ENCODE peak calls at places on chromosome 13, in four cellular contexts. K is H9, R is mesendoderm, O is IMR-90. J is an unnamed sample.

GRCh38 chr13:34076943-34077703 is 259.2 kb downstream of the RFC3 start:
- DNase-seq in K (no peak), R (peak), O (peak), J (no peak)

GRCh38 chr13:110173247-110173818 is 133.6 kb downstream of the COL4A1 start:
- DNase-seq in K (no peak), R (peak), O (peak), J (no peak)

GRCh38 chr13:31697290-31697689 is 42.0 kb upstream of the RXFP2 start:
- DNase-seq in K (no peak), R (peak), O (no peak), J (no peak)

GRCh38 chr13:112210401-112210800 is 143.5 kb downstream of the SOX1 start:
- DNase-seq in K (no peak), R (peak), O (no peak), J (no peak)

GRCh38 chr13:99432637-99433542 is 68.4 kb upstream of the TM9SF2 start:
- DNase-seq in K (peak), R (peak), O (peak), J (peak)

GRCh38 chr13:101892296-101892695 is 439.8 kb downstream of the ITGBL1 start:
- DNase-seq in K (no peak), R (no peak), O (no peak), J (no peak)

GRCh38 chr13:65940720-65941119 is 1289.4 kb downstream of the PCDH9 start:
- DNase-seq in K (no peak), R (no peak), O (no peak), J (no peak)

GRCh38 chr13:44679602-44680001 is 103.5 kb upstream of the TSC22D1 start:
- DNase-seq in K (no peak), R (no peak), O (peak), J (no peak)

GRCh38 chr13:94702181-94703041 is 9.9 kb downstream of the SOX21 start:
- DNase-seq in K (no peak), R (no peak), O (no peak), J (peak)

GRCh38 chr13:34357435-34358232 is 539.7 kb downstream of the RFC3 start:
- DNase-seq in K (peak), R (peak), O (peak), J (no peak)

GRCh38 chr13:76991796-76992547 is at the start of gene CLN5:
- DNase-seq in K (peak), R (peak), O (peak), J (peak)

GRCh38 chr13:23427342-23428182 is 5.9 kb downstream of the SACS start:
- DNase-seq in K (no peak), R (no peak), O (peak), J (peak)

GRCh38 chr13:49641810-49642291 is 13.5 kb downstream of the ARL11 start:
- DNase-seq in K (no peak), R (peak), O (peak), J (no peak)

GRCh38 chr13:57740719-57741118 is 109.2 kb downstream of the PCDH17 start:
- DNase-seq in K (no peak), R (no peak), O (no peak), J (no peak)

GRCh38 chr13:108220042-108220441 is 1.9 kb downstream of the ABHD13 start:
- DNase-seq in K (no peak), R (peak), O (no peak), J (no peak)

GRCh38 chr13:88919970-88920628 is 1248.9 kb downstream of the SLITRK5 start:
- DNase-seq in K (no peak), R (no peak), O (no peak), J (no peak)

GRCh38 chr13:20482275-20482761 is 43.3 kb downstream of the CRYL1 start:
- DNase-seq in K (no peak), R (peak), O (no peak), J (no peak)

GRCh38 chr13:30916991-30917390 is 10.9 kb downstream of the MEDAG start:
- DNase-seq in K (no peak), R (no peak), O (no peak), J (no peak)

GRCh38 chr13:44768775-44769578 is 192.8 kb upstream of the TSC22D1 start:
- DNase-seq in K (no peak), R (no peak), O (peak), J (no peak)

GRCh38 chr13:108859202-108860012 is 230.0 kb downstream of the MYO16 start:
- DNase-seq in K (no peak), R (peak), O (peak), J (no peak)

GRCh38 chr13:45878966-45879365 is 27.4 kb upstream of the SIAH3 start:
- DNase-seq in K (no peak), R (no peak), O (no peak), J (no peak)

GRCh38 chr13:49444517-49445395 is 682 bp downstream of the SETDB2 start:
- DNase-seq in K (no peak), R (peak), O (peak), J (no peak)

GRCh38 chr13:110131424-110131823 is 175.5 kb downstream of the COL4A1 start:
- DNase-seq in K (no peak), R (no peak), O (no peak), J (no peak)

GRCh38 chr13:99085139-99085845 is 107.4 kb upstream of the DOCK9 start:
- DNase-seq in K (peak), R (peak), O (no peak), J (peak)

GRCh38 chr13:37869756-37870488 is at the start of gene TRPC4:
- DNase-seq in K (peak), R (peak), O (peak), J (no peak)

GRCh38 chr13:74218291-74218690 is 84.1 kb upstream of the KLF12 start:
- DNase-seq in K (no peak), R (no peak), O (no peak), J (no peak)

GRCh38 chr13:111911754-111912452 is 155.0 kb upstream of the SOX1 start:
- DNase-seq in K (peak), R (no peak), O (no peak), J (no peak)

GRCh38 chr13:28958018-28958417 is 137.9 kb downstream of the MTUS2 start:
- DNase-seq in K (no peak), R (no peak), O (no peak), J (no peak)

GRCh38 chr13:28955264-28955966 is 135.3 kb downstream of the MTUS2 start:
- DNase-seq in K (no peak), R (no peak), O (no peak), J (no peak)

GRCh38 chr13:28953714-28954113 is 133.6 kb downstream of the MTUS2 start:
- DNase-seq in K (no peak), R (no peak), O (no peak), J (no peak)

DNA sequence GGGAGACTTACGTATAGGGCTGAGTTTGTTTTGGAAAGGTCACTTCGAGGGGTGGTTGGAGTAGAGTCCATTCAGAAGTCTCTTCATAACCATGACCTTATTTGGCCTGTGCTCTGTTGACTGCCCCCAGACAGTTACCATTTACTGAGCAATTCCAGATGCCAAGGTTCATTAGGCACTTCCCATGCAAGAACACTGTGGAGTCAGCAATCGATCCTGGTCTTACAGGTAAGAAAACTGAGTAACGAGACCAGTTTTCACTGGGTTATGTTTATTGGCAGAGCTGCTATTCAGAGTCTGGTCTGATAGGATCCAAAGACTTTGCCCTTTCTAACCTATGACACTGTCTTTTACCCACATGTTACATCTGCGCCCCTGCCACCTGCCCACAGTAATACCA is 134.7 kb downstream of the MTUS2 start:
- DNase-seq in K (no peak), R (no peak), O (no peak), J (no peak)
- H4K8ac ChIP-seq in K (no peak), R (no peak), O (no peak), J (no peak)

GRCh38 chr13:47628666-47629065 is 372.4 kb downstream of the SUCLA2 start:
- DNase-seq in K (no peak), R (no peak), O (peak), J (no peak)

GRCh38 chr13:47632311-47632710 is 368.8 kb downstream of the SUCLA2 start:
- DNase-seq in K (peak), R (peak), O (no peak), J (peak)
- H4K8ac ChIP-seq in K (no peak), R (no peak), O (no peak), J (no peak)

GRCh38 chr13:80572308-80572676 is 231.4 kb upstream of the SPRY2 start:
- DNase-seq in K (no peak), R (no peak), O (no peak), J (no peak)

GRCh38 chr13:80572867-80573266 is 231.9 kb upstream of the SPRY2 start:
- DNase-seq in K (no peak), R (no peak), O (no peak), J (no peak)

GRCh38 chr13:80574113-80574512 is 233.2 kb upstream of the SPRY2 start:
- DNase-seq in K (no peak), R (no peak), O (no peak), J (no peak)

GRCh38 chr13:80577285-80577684 is 236.4 kb upstream of the SPRY2 start:
- DNase-seq in K (peak), R (peak), O (no peak), J (no peak)

GRCh38 chr13:80571346-80572307 is 230.7 kb upstream of the SPRY2 start:
- DNase-seq in K (no peak), R (no peak), O (no peak), J (no peak)
- H4K8ac ChIP-seq in K (no peak), R (no peak), O (no peak), J (no peak)

DNA sequence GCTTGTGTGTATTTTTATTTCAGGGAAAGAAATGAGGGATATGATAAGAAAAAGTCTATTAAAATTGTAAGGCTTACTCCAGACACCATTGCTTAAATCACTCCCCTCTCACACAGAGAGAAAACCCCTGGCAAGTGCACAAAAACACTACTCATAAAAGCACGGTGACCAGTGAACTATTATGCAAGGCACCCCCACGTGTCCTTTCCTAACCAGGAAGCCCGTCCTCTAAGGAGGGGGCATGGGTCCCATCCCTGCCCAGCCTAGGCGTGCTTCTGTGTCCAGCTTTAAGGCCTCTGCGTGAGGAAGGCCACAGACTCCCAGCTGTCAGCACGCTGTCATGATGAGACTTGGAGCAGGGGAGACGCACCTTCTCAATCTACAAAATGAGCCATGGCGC is 83.5 kb downstream of the SLC7A1 start:
- DNase-seq in K (no peak), R (no peak), O (peak), J (no peak)
- H4K8ac ChIP-seq in K (no peak), R (no peak), O (no peak), J (no peak)

DNA sequence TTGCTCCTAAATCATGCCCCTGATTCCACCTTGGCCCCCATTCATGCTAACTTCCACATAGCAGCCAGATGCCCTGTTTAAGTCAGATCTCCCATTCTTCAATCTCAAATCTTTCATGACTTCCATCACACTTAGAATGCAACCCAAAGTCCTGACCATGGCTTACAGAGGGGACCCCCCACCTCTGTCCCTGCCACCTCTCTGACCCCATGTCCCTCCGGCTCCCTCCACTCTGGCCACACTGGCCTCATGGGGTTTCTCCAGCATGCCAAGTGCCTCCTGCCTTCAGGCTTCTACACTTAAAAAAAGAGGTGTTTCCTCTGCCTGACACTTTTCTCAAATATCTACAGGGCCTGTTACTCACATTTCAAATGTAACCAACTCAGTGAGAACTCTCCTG is 93.6 kb downstream of the C13orf42 start:
- DNase-seq in K (no peak), R (no peak), O (no peak), J (no peak)
- H4K8ac ChIP-seq in K (no peak), R (no peak), O (no peak), J (no peak)

GRCh38 chr13:71034018-71034417 is 833.0 kb downstream of the DACH1 start:
- DNase-seq in K (no peak), R (no peak), O (no peak), J (no peak)
- H4K8ac ChIP-seq in K (no peak), R (no peak), O (no peak), J (no peak)

GRCh38 chr13:113488283-113488682 is 2.2 kb downstream of the DCUN1D2 start:
- DNase-seq in K (no peak), R (no peak), O (no peak), J (no peak)

GRCh38 chr13:113491418-113491883 is 940 bp upstream of the DCUN1D2 start:
- DNase-seq in K (no peak), R (peak), O (peak), J (no peak)

GRCh38 chr13:113490496-113491417 is at the start of gene DCUN1D2:
- DNase-seq in K (peak), R (peak), O (peak), J (peak)

GRCh38 chr13:113489549-113490495 is 689 bp downstream of the DCUN1D2 start:
- DNase-seq in K (no peak), R (peak), O (peak), J (peak)

DNA sequence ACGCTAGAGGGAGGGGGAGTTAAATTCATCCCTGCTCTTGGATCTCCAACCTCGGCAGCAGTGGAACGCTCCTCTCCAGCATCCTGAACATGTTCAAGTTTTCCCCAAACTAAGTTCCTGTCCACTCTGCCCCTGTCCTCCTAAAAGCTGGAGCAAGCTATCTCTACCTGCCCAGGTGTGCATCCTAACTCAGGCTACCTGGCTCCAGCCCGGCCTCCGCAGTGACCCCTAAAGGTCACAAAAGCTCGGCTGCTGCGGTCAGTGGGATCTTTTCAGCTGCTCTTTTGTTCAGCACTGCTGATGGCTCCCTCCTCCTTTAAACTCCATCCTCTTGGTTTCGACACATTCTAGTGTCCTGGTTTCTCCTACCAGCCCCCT is 1.4 kb downstream of the DCUN1D2 start:
- DNase-seq in K (peak), R (peak), O (no peak), J (no peak)
- H4K8ac ChIP-seq in K (no peak), R (no peak), O (no peak), J (no peak)

DNA sequence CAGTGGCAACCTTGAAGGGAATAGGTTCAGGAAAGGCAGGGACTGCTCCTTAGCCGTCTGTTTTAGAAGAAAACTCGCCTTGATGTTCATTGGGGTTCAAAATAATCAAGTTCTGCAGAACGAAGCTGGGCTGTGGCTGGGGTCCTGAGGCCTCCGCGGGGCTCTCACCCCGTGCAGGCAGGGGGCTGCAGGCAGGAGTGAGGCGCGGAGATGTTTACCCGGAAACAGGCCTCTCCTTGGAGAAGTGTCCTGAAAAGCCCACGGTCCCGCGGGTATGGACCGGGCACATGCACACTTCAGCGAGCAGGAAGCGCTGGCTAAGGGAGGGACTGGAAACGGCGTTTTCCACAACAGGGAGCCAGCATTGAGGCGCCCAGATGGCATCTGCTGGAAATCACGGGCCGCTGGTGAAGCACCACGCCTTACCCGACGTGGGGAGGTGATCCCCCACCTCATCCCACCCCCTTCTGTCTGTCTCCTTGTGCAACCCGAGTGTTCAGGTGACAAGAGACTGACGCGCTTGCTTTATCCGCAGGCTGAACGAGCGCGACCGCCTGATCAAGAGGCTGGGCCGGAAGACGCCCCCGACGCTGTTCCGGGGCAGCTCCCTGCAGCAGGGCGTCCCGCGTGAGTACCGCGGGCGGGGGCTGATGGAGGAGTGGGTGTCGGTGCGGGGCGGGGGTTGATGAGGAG is 39.7 kb downstream of the SHISA2 start:
- DNase-seq in K (no peak), R (no peak), O (no peak), J (peak)
- H4K8ac ChIP-seq in K (no peak), R (no peak), O (no peak), J (peak)

J was measured in H1.